ENCODE peak calls at places on chromosomes 12 and 14, in seven cellular contexts. R, J, A, E, Y, X and S are unnamed samples.

GRCh38 chr12:241266-241665 is 21.4 kb downstream of the SLC6A13 start:
- DNase-seq in A (no peak), E (no peak), R (no peak), Y (no peak), J (no peak), X (no peak), S (no peak)

GRCh38 chr12:79023784-79024183 is 159.2 kb downstream of the SYT1 start:
- DNase-seq in X (no peak), A (peak; percentile 41), J (no peak), E (no peak), Y (no peak), R (no peak), S (no peak)

GRCh38 chr12:109544955-109545531 is 28.3 kb downstream of the MMAB start:
- DNase-seq in A (no peak), J (peak; percentile 39), Y (no peak), R (no peak), X (no peak), E (no peak), S (no peak)

GRCh38 chr12:53213348-53213747 is 6.3 kb upstream of the ITGB7 start:
- DNase-seq in X (peak; percentile 71), J (peak; percentile 84), R (peak; percentile 85), Y (peak; percentile 22), E (peak; percentile 87), A (no peak), S (no peak)

GRCh38 chr14:95480109-95480886 is 36.2 kb downstream of the SYNE3 start:
- DNase-seq in J (peak; percentile 22), E (peak; percentile 38), R (peak; percentile 34), A (no peak), X (no peak), Y (peak; percentile 9), S (no peak)

GRCh38 chr12:104480826-104481457 is 24.2 kb downstream of the CHST11 start:
- DNase-seq in A (peak; percentile 18), J (no peak), X (no peak), Y (no peak), R (no peak), E (peak; percentile 43), S (no peak)

GRCh38 chr12:69024413-69024812 is 91.4 kb upstream of the CPM start:
- DNase-seq in X (no peak), R (no peak), Y (no peak), A (no peak), J (no peak), E (peak; percentile 92), S (peak; percentile 46)

GRCh38 chr12:106633451-106633823 is 50.6 kb downstream of the RFX4 start:
- DNase-seq in J (no peak), R (no peak), X (no peak), A (no peak), Y (no peak), E (no peak), S (no peak)

GRCh38 chr12:56326126-56326525 is 7.7 kb downstream of the PAN2 start:
- DNase-seq in E (no peak), R (no peak), Y (no peak), J (no peak), X (no peak), A (no peak), S (no peak)

GRCh38 chr12:72509893-72510292 is 237.7 kb downstream of the TRHDE start:
- DNase-seq in J (no peak), Y (no peak), R (no peak), X (no peak), E (no peak), A (no peak), S (no peak)

GRCh38 chr14:65332141-65332871 is 80.2 kb upstream of the FUT8 start:
- DNase-seq in A (peak; percentile 23), E (no peak), J (no peak), R (no peak), X (no peak), Y (no peak), S (no peak)

GRCh38 chr14:90645842-90646443 is 170.3 kb downstream of the TTC7B start:
- DNase-seq in X (no peak), E (no peak), Y (no peak), J (no peak), A (no peak), R (no peak), S (peak; percentile 88)

GRCh38 chr12:46661161-46661845 is 164.5 kb downstream of the SLC38A4 start:
- DNase-seq in Y (no peak), R (no peak), X (no peak), E (no peak), A (peak; percentile 91), J (peak; percentile 47), S (peak; percentile 48)

GRCh38 chr14:59347511-59347900 is 117.7 kb downstream of the GPR135 start:
- DNase-seq in A (no peak), X (no peak), J (no peak), R (no peak), Y (no peak), E (no peak), S (no peak)

GRCh38 chr12:114439306-114439705 is 33.4 kb upstream of the TBX5 start:
- DNase-seq in R (no peak), Y (no peak), E (no peak), A (no peak), J (no peak), X (no peak), S (no peak)

GRCh38 chr14:95515523-95516517 is 630 bp downstream of the SYNE3 start:
- DNase-seq in A (no peak), J (peak; percentile 85), E (peak; percentile 85), X (peak; percentile 41), Y (no peak), R (peak; percentile 77), S (no peak)

GRCh38 chr14:73785834-73786631 is 65.6 kb upstream of the PTGR2 start:
- DNase-seq in J (peak; percentile 76), A (peak; percentile 89), R (peak; percentile 37), Y (peak; percentile 25), X (no peak), E (peak; percentile 89), S (peak; percentile 71)

GRCh38 chr12:33439587-33440011 is at the start of gene SYT10:
- DNase-seq in J (no peak), A (no peak), E (no peak), Y (no peak), R (no peak), X (no peak), S (no peak)

GRCh38 chr12:82425241-82425640 is 66.9 kb downstream of the METTL25 start:
- DNase-seq in A (peak; percentile 35), E (no peak), R (no peak), Y (no peak), J (no peak), X (no peak), S (peak; percentile 19)

GRCh38 chr14:33682746-33683145 is 268.1 kb downstream of the EGLN3 start:
- DNase-seq in Y (no peak), R (no peak), X (no peak), J (no peak), E (peak; percentile 9), A (peak; percentile 97), S (no peak)

GRCh38 chr14:52268191-52269061 is 928 bp downstream of the PTGDR start:
- DNase-seq in X (no peak), E (no peak), A (no peak), J (no peak), R (no peak), Y (no peak), S (no peak)

GRCh38 chr12:94740601-94741362 is 90.4 kb upstream of the TMCC3 start:
- DNase-seq in Y (no peak), J (no peak), X (no peak), E (no peak), R (no peak), A (no peak), S (no peak)

GRCh38 chr12:130977046-130977758 is 23.5 kb downstream of the ADGRD1 start:
- DNase-seq in Y (no peak), X (no peak), A (no peak), E (no peak), J (no peak), R (no peak), S (no peak)

GRCh38 chr12:15240898-15241297 is 19.7 kb upstream of the RERG start:
- DNase-seq in E (no peak), R (no peak), X (no peak), Y (no peak), A (no peak), J (no peak), S (no peak)

GRCh38 chr12:106304001-106304421 is 1.5 kb downstream of the TCP11L2 start:
- DNase-seq in J (peak; percentile 10), A (no peak), Y (no peak), R (no peak), E (no peak), X (no peak), S (no peak)

GRCh38 chr14:101119830-101120571 is 216.5 kb upstream of the RTL1 start:
- DNase-seq in R (no peak), Y (no peak), J (no peak), E (no peak), A (no peak), X (no peak), S (no peak)

GRCh38 chr12:132287391-132288238 is 41.8 kb downstream of the GALNT9 start:
- DNase-seq in E (no peak), Y (no peak), R (no peak), A (no peak), X (no peak), J (no peak), S (no peak)

GRCh38 chr12:29869916-29870315 is 86.2 kb upstream of the TMTC1 start:
- DNase-seq in R (no peak), Y (no peak), X (no peak), E (no peak), J (no peak), A (no peak), S (no peak)

GRCh38 chr12:88746386-88746785 is 166.1 kb upstream of the KITLG start:
- DNase-seq in E (no peak), J (no peak), R (no peak), Y (no peak), X (no peak), A (no peak), S (no peak)

GRCh38 chr12:121669525-121669908 is at the start of gene MORN3:
- DNase-seq in R (no peak), J (no peak), A (no peak), X (no peak), E (no peak), Y (no peak), S (no peak)

GRCh38 chr12:4825139-4825858 is 84.4 kb upstream of the KCNA1 start:
- DNase-seq in E (no peak), A (no peak), Y (no peak), J (no peak), R (no peak), X (no peak), S (no peak)

GRCh38 chr12:98861232-98861631 is 216.1 kb downstream of the APAF1 start:
- DNase-seq in A (no peak), X (no peak), Y (no peak), R (no peak), J (no peak), E (no peak), S (no peak)

GRCh38 chr12:108773798-108774788 is 42.8 kb upstream of the CORO1C start:
- DNase-seq in A (peak; percentile 78), J (no peak), R (no peak), X (no peak), E (peak; percentile 78), Y (no peak), S (peak; percentile 17)

GRCh38 chr14:75333523-75334190 is 55.0 kb downstream of the FOS start:
- DNase-seq in X (no peak), J (no peak), R (no peak), A (no peak), Y (no peak), E (no peak), S (no peak)

GRCh38 chr14:49895480-49895879 is 2.6 kb downstream of the ARF6 start:
- DNase-seq in Y (no peak), E (no peak), J (no peak), X (no peak), A (no peak), R (no peak), S (no peak)

GRCh38 chr14:102221026-102221425 is 81.3 kb downstream of the WDR20 start:
- DNase-seq in J (no peak), E (no peak), X (no peak), A (no peak), R (no peak), Y (no peak), S (no peak)